ENCODE peak calls at places on chromosomes 4 and X, in five cellular contexts. R is OCI-LY7, Q is GM13977, J is PC-3, P is choroid plexus epithelial cell. D is an unnamed sample.
A peak's percentile ranks its signal among the peaks of the same experiment; 100 is the strongest.

GRCh38 chr4:107380836-107381438 is 339.1 kb downstream of the PAPSS1 start:
- DNase-seq in R (no peak), Q (no peak), J (no peak), P (peak; percentile 2), D (no peak)

GRCh38 chr4:15002659-15003440 is 569 bp downstream of the CPEB2 start:
- DNase-seq in R (peak; percentile 81), Q (peak; percentile 81), J (peak; percentile 59), P (peak; percentile 96), D (peak; percentile 61)

GRCh38 chrX:137032841-137033773 is 688 bp downstream of the GPR101 start:
- DNase-seq in R (no peak), Q (no peak), J (no peak), P (no peak), D (no peak)

GRCh38 chr4:26410385-26411293 is 79.6 kb downstream of the CCKAR start:
- DNase-seq in R (peak; percentile 65), Q (peak; percentile 48), J (peak; percentile 76), P (peak; percentile 80), D (peak; percentile 37)

GRCh38 chrX:25810202-25810601 is 327.9 kb upstream of the MAGEB18 start:
- DNase-seq in R (no peak), Q (no peak), J (peak; percentile 1), P (peak; percentile 50), D (peak; percentile 27)

GRCh38 chr4:114976901-114977300 is 136.5 kb downstream of the NDST4 start:
- DNase-seq in R (no peak), Q (no peak), J (no peak), P (no peak), D (no peak)

GRCh38 chrX:20427173-20427770 is 160.6 kb upstream of the RPS6KA3 start:
- DNase-seq in R (no peak), Q (no peak), J (no peak), P (no peak), D (no peak)

GRCh38 chr4:113148925-113149324 is 99.5 kb downstream of the ANK2 start:
- DNase-seq in R (no peak), Q (no peak), J (peak; percentile 57), P (no peak), D (no peak)

GRCh38 chr4:6342530-6343293 is 73.1 kb downstream of the WFS1 start:
- DNase-seq in R (no peak), Q (no peak), J (no peak), P (peak; percentile 17), D (no peak)

GRCh38 chr4:107736924-107737448 is 17.0 kb upstream of the PAPSS1 start:
- DNase-seq in R (peak; percentile 63), Q (peak; percentile 40), J (peak; percentile 54), P (peak; percentile 72), D (no peak)

GRCh38 chrX:11244641-11245040 is 48.6 kb upstream of the AMELX start:
- DNase-seq in R (no peak), Q (no peak), J (peak; percentile 8), P (peak; percentile 67), D (peak; percentile 48)

GRCh38 chr4:54550415-54551171 is 107.2 kb upstream of the KIT start:
- DNase-seq in R (no peak), Q (no peak), J (peak; percentile 23), P (peak; percentile 41), D (peak; percentile 37)

GRCh38 chr4:169333265-169333664 is 62.5 kb upstream of the SH3RF1 start:
- DNase-seq in R (no peak), Q (no peak), J (no peak), P (no peak), D (no peak)
- TF ChIP-seq CTCF in R (no peak), Q (no peak), J (no peak), P (no peak), D (no peak)

GRCh38 chr4:144701683-144702233 is 55.8 kb downstream of the HHIP start:
- DNase-seq in R (no peak), Q (no peak), J (no peak), P (peak; percentile 48), D (no peak)
- TF ChIP-seq CTCF in R (no peak), Q (no peak), J (no peak), P (no peak), D (no peak)

GRCh38 chr4:100424376-100424775 is 93.4 kb downstream of the EMCN start:
- DNase-seq in R (no peak), Q (no peak), J (no peak), P (no peak), D (no peak)

GRCh38 chr4:100422911-100423310 is 94.9 kb downstream of the EMCN start:
- DNase-seq in R (no peak), Q (no peak), J (no peak), P (no peak), D (no peak)

GRCh38 chr4:100417565-100417964 is 100.3 kb downstream of the EMCN start:
- DNase-seq in R (no peak), Q (no peak), J (no peak), P (peak; percentile 50), D (peak; percentile 29)

GRCh38 chr4:100420571-100420970 is 97.3 kb downstream of the EMCN start:
- DNase-seq in R (no peak), Q (no peak), J (peak; percentile 2), P (peak; percentile 15), D (no peak)

GRCh38 chr4:100421356-100421978 is 96.4 kb downstream of the EMCN start:
- DNase-seq in R (peak; percentile 9), Q (peak; percentile 2), J (peak; percentile 43), P (peak; percentile 70), D (no peak)
- TF ChIP-seq CTCF in R (peak; percentile 72), Q (peak; percentile 42), J (peak; percentile 71), P (peak; percentile 68), D (peak; percentile 83)

DNA sequence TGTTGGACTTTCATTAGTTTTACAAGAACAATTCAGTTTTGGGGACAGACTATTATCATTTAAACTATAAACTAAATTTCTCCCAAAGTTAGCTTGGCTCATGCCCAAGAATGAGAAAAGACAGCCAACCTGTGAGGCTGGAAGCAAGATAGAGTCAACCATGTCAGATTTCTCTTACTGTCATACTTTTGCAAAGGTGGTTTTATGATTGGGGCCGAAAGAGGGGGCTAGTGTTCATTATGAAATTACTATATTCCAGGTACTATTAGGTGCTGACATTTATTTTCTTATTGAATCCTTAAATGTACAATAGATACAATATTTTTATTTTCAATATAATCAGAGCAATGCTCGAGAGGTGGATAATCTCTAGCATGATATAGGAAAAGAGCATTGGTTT is 30.6 kb downstream of the HERC6 start:
- DNase-seq in R (no peak), Q (no peak), J (no peak), P (no peak), D (no peak)
- TF ChIP-seq CTCF in R (no peak), Q (no peak), J (no peak), P (no peak), D (peak; percentile 15)

D was measured in foreskin keratinocyte.